ENCODE peak calls at places on chromosomes 6 and 20, in seven cellular contexts. N is T-helper 9 cell, C is kidney epithelial cell, Q is iPS DF 6.9, L is fibroblast of the aortic adventitia, E is mucosa of gallbladder, K is ELR. I is an unnamed sample.

GRCh38 chr20:4563534-4563933 is 158.2 kb upstream of the PRND start:
- DNase-seq in N (no peak), C (no peak), Q (peak; percentile 27), L (peak; percentile 71), E (peak; percentile 17), K (peak; percentile 76), I (no peak)

GRCh38 chr6:84685983-84686584 is 78.3 kb downstream of the TBX18 start:
- DNase-seq in N (no peak), C (no peak), Q (peak; percentile 25), L (no peak), E (no peak), K (peak; percentile 43), I (no peak)

GRCh38 chr6:26272171-26272631 is 92.8 kb upstream of the BTN3A2 start:
- DNase-seq in N (peak; percentile 38), C (no peak), Q (no peak), L (no peak), E (peak; percentile 52), K (no peak), I (peak; percentile 64)

GRCh38 chr6:37049990-37050853 is 44.8 kb downstream of the FGD2 start:
- DNase-seq in N (peak; percentile 23), C (no peak), Q (no peak), L (no peak), E (peak; percentile 50), K (no peak), I (peak; percentile 81)

GRCh38 chr6:71391126-71391525 is 102.5 kb downstream of the OGFRL1 start:
- DNase-seq in N (no peak), C (no peak), Q (no peak), L (no peak), E (no peak), K (no peak), I (no peak)

GRCh38 chr6:35318200-35318844 is 20.7 kb downstream of the DEF6 start:
- DNase-seq in N (no peak), C (no peak), Q (no peak), L (peak; percentile 60), E (peak; percentile 85), K (peak; percentile 90), I (no peak)

GRCh38 chr6:27720607-27721580 is 191.3 kb downstream of the OR2B2 start:
- DNase-seq in N (no peak), C (no peak), Q (peak; percentile 75), L (peak; percentile 43), E (no peak), K (peak; percentile 84), I (no peak)

GRCh38 chr6:16735014-16735413 is 26.2 kb downstream of the ATXN1 start:
- DNase-seq in N (no peak), C (no peak), Q (no peak), L (no peak), E (no peak), K (no peak), I (no peak)

GRCh38 chr6:144094731-144095133 is 641 bp downstream of the SF3B5 start:
- DNase-seq in N (no peak), C (no peak), Q (no peak), L (no peak), E (no peak), K (no peak), I (no peak)

GRCh38 chr6:42898891-42899361 is 16.9 kb upstream of the PTCRA start:
- DNase-seq in N (peak; percentile 63), C (no peak), Q (no peak), L (peak; percentile 78), E (peak; percentile 82), K (peak; percentile 84), I (peak; percentile 41)

GRCh38 chr6:24775520-24776058 is 852 bp downstream of the GMNN start:
- DNase-seq in N (peak; percentile 12), C (no peak), Q (no peak), L (peak; percentile 54), E (no peak), K (peak; percentile 74), I (no peak)

GRCh38 chr20:23291575-23292240 is 58.9 kb upstream of the NXT1 start:
- DNase-seq in N (no peak), C (no peak), Q (no peak), L (no peak), E (no peak), K (no peak), I (no peak)

GRCh38 chr6:74598473-74599393 is 607.1 kb downstream of the COL12A1 start:
- DNase-seq in N (no peak), C (peak; percentile 45), Q (no peak), L (no peak), E (no peak), K (peak; percentile 72), I (no peak)

GRCh38 chr6:140590641-140591040 is 1216.2 kb upstream of the CITED2 start:
- DNase-seq in N (no peak), C (no peak), Q (no peak), L (peak; percentile 19), E (no peak), K (peak; percentile 50), I (no peak)

GRCh38 chr20:60136640-60137411 is 178.6 kb downstream of the CDH26 start:
- DNase-seq in N (no peak), C (no peak), Q (no peak), L (no peak), E (no peak), K (no peak), I (no peak)

GRCh38 chr6:101422811-101423210 is 29.3 kb downstream of the GRIK2 start:
- DNase-seq in N (no peak), C (no peak), Q (no peak), L (no peak), E (no peak), K (no peak), I (no peak)

GRCh38 chr6:16533721-16534136 is 227.5 kb downstream of the ATXN1 start:
- DNase-seq in N (no peak), C (no peak), Q (no peak), L (no peak), E (no peak), K (peak; percentile 25), I (no peak)

GRCh38 chr20:263701-264100 is 6.2 kb downstream of the DEFB132 start:
- DNase-seq in N (no peak), C (no peak), Q (no peak), L (no peak), E (no peak), K (no peak), I (no peak)

GRCh38 chr6:93817937-93818336 is 398.6 kb upstream of the EPHA7 start:
- DNase-seq in N (no peak), C (no peak), Q (no peak), L (no peak), E (no peak), K (no peak), I (no peak)

GRCh38 chr6:149965191-149966020 is 1.7 kb downstream of the ULBP1 start:
- DNase-seq in N (no peak), C (no peak), Q (no peak), L (no peak), E (no peak), K (no peak), I (no peak)

GRCh38 chr20:38674178-38675133 is 49.8 kb upstream of the SLC32A1 start:
- DNase-seq in N (peak; percentile 37), C (no peak), Q (no peak), L (peak; percentile 36), E (peak; percentile 21), K (peak; percentile 51), I (no peak)